ENCODE peak calls at places on chromosomes 6 and 20, in six cellular contexts. O is glomerular endothelial cell; Q is NCI-H748 treated with DMSO at 0.1 percent for 48 hours; M is activated T-cell treated with anti-CD3 and anti-CD28 coated beads for 1 hour; X is NCI-H524; R is effector memory CD4-positive, alpha-beta T cell. V is an unnamed sample.

GRCh38 chr6:43936476-43936875 is 166.5 kb downstream of the VEGFA start:
- DNase-seq in X (no peak), R (no peak), M (no peak), O (no peak), Q (no peak), V (peak)

GRCh38 chr6:113855500-113856010 is 1.6 kb upstream of the MARCKS start:
- DNase-seq in Q (peak), M (no peak), X (no peak), R (no peak), O (no peak), V (no peak)

GRCh38 chr20:22383156-22383555 is 201.2 kb downstream of the FOXA2 start:
- DNase-seq in X (no peak), M (no peak), R (no peak), O (no peak), Q (no peak), V (no peak)

GRCh38 chr6:1771324-1771723 is 161.6 kb downstream of the FOXC1 start:
- DNase-seq in X (no peak), R (no peak), O (peak), Q (peak), M (no peak), V (no peak)

GRCh38 chr6:40585661-40586269 is 1.4 kb downstream of the LRFN2 start:
- DNase-seq in R (no peak), X (peak), O (no peak), Q (peak), M (no peak), V (no peak)

GRCh38 chr6:3337521-3338350 is 79.0 kb downstream of the PSMG4 start:
- DNase-seq in Q (no peak), R (no peak), M (no peak), X (no peak), O (no peak), V (no peak)

GRCh38 chr20:7912551-7912950 is 27.7 kb downstream of the HAO1 start:
- DNase-seq in M (no peak), O (no peak), Q (no peak), R (no peak), X (no peak), V (no peak)

GRCh38 chr6:113879186-113880096 is 22.3 kb downstream of the MARCKS start:
- DNase-seq in M (no peak), X (peak), O (no peak), Q (peak), R (no peak), V (no peak)

GRCh38 chr6:94562846-94563245 is 1014.5 kb upstream of the MANEA start:
- DNase-seq in R (no peak), M (no peak), X (no peak), Q (no peak), O (no peak), V (no peak)

GRCh38 chr20:61684583-61685235 is 381.0 kb downstream of the TAF4 start:
- DNase-seq in O (no peak), M (no peak), R (no peak), X (no peak), Q (peak), V (no peak)

GRCh38 chr6:89073014-89073620 is 7.4 kb upstream of the PNRC1 start:
- DNase-seq in M (no peak), X (no peak), R (no peak), Q (no peak), O (no peak), V (no peak)

GRCh38 chr20:51366155-51366886 is 176.2 kb downstream of the NFATC2 start:
- DNase-seq in X (no peak), R (no peak), Q (no peak), O (peak), M (no peak), V (no peak)

GRCh38 chr6:69138893-69139494 is 503.9 kb downstream of the ADGRB3 start:
- DNase-seq in Q (no peak), M (no peak), X (no peak), O (no peak), R (no peak), V (no peak)

GRCh38 chr6:21742238-21742660 is 148.7 kb downstream of the SOX4 start:
- DNase-seq in Q (no peak), O (no peak), X (no peak), M (no peak), R (no peak), V (no peak)

GRCh38 chr20:1761116-1761515 is 103.5 kb upstream of the SIRPG start:
- DNase-seq in R (no peak), M (no peak), X (no peak), O (no peak), Q (no peak), V (no peak)

GRCh38 chr6:1381397-1382330 is 7.7 kb upstream of the FOXF2 start:
- DNase-seq in M (peak), R (no peak), Q (peak), X (no peak), O (no peak), V (peak)

GRCh38 chr20:22471156-22471836 is 113.1 kb downstream of the FOXA2 start:
- DNase-seq in R (no peak), Q (peak), O (no peak), M (no peak), X (no peak), V (no peak)

GRCh38 chr6:35489995-35490791 is 6.7 kb downstream of the TEAD3 start:
- DNase-seq in X (peak), O (no peak), Q (no peak), R (no peak), M (no peak), V (no peak)

GRCh38 chr20:17161661-17162410 is 65.0 kb upstream of the PCSK2 start:
- DNase-seq in X (peak), O (no peak), R (no peak), M (no peak), Q (no peak), V (no peak)

GRCh38 chr20:23161968-23162696 is 76.0 kb upstream of the CD93 start:
- DNase-seq in R (no peak), X (no peak), Q (peak), O (no peak), M (no peak), V (no peak)

GRCh38 chr6:70059047-70059719 is 192.8 kb downstream of the COL19A1 start:
- DNase-seq in Q (no peak), O (no peak), R (no peak), X (peak), M (no peak), V (no peak)

GRCh38 chr6:142947702-142948480 is 2.9 kb upstream of the HIVEP2 start:
- DNase-seq in X (no peak), O (no peak), Q (no peak), M (no peak), R (no peak), V (no peak)

GRCh38 chr20:15854871-15855270 is 718.4 kb downstream of the KIF16B start:
- DNase-seq in X (peak), Q (no peak), O (no peak), M (no peak), R (no peak), V (no peak)

GRCh38 chr20:31861346-31862156 is 8.8 kb downstream of the DUSP15 start:
- DNase-seq in M (peak), O (no peak), R (peak), X (peak), Q (peak), V (peak)

GRCh38 chr20:19207541-19207940 is 4.9 kb upstream of the SLC24A3 start:
- DNase-seq in O (no peak), X (no peak), R (no peak), Q (no peak), M (no peak), V (no peak)

GRCh38 chr6:84278311-84278710 is 50.9 kb upstream of the CEP162 start:
- DNase-seq in X (peak), O (no peak), R (no peak), M (no peak), Q (no peak), V (no peak)

GRCh38 chr20:59342017-59342957 is 41.9 kb downstream of the EDN3 start:
- DNase-seq in R (no peak), Q (no peak), X (no peak), O (no peak), M (no peak), V (no peak)

GRCh38 chr6:150301871-150302800 is 66.7 kb upstream of the IYD start:
- DNase-seq in O (peak), R (no peak), M (no peak), Q (no peak), X (no peak), V (no peak)

GRCh38 chr20:51467971-51468626 is 74.4 kb downstream of the NFATC2 start:
- DNase-seq in Q (no peak), O (no peak), M (no peak), R (no peak), X (no peak), V (no peak)